ENCODE peak calls at places on chromosome 3, in seven cellular contexts. H is cardiac muscle cell; J is tibial nerve; B is PC-9; W is Panc1; R is kidney epithelial cell; P is activated CD8-positive, alpha-beta T cell treated with anti-CD3 and anti-CD28 coated beads for 36 hours. X is an unnamed sample.

GRCh38 chr3:114649331-114649730 is 355.5 kb downstream of the TIGIT start:
- DNase-seq in R (peak), J (no peak), W (no peak), H (no peak), P (no peak), B (peak), X (peak)

GRCh38 chr3:3800685-3801509 is 1.7 kb downstream of the LRRN1 start:
- DNase-seq in J (no peak), H (no peak), W (no peak), P (no peak), B (no peak), R (no peak), X (peak)

GRCh38 chr3:86921981-86922680 is 68.8 kb downstream of the VGLL3 start:
- DNase-seq in P (no peak), H (peak), B (no peak), W (no peak), J (no peak), R (no peak), X (no peak)

GRCh38 chr3:25405335-25405734 is 22.7 kb upstream of the RARB start:
- DNase-seq in J (no peak), B (no peak), W (no peak), P (no peak), R (no peak), H (no peak), X (no peak)

GRCh38 chr3:45906681-45907220 is 20.4 kb downstream of the CCR9 start:
- DNase-seq in B (no peak), H (peak), P (no peak), J (peak), W (no peak), R (no peak), X (no peak)

GRCh38 chr3:9769426-9770275 is at the start of gene CAMK1:
- DNase-seq in R (no peak), J (peak), W (no peak), B (no peak), P (peak), H (peak), X (peak)

GRCh38 chr3:39848365-39848764 is 39.0 kb downstream of the MYRIP start:
- DNase-seq in R (no peak), P (no peak), W (no peak), H (no peak), B (no peak), J (no peak), X (no peak)

GRCh38 chr3:40803311-40803710 is 278.6 kb downstream of the ZNF621 start:
- DNase-seq in J (no peak), R (no peak), W (no peak), H (no peak), P (no peak), B (no peak), X (no peak)

GRCh38 chr3:194686816-194687637 is 1.3 kb downstream of the FAM43A start:
- DNase-seq in B (no peak), P (peak), W (no peak), H (peak), R (no peak), J (peak), X (no peak)

GRCh38 chr3:134871818-134872217 is 76.8 kb downstream of the EPHB1 start:
- DNase-seq in B (no peak), P (no peak), H (no peak), R (no peak), J (no peak), W (no peak), X (no peak)

GRCh38 chr3:42067324-42067723 is 23.8 kb upstream of the TRAK1 start:
- DNase-seq in P (no peak), R (no peak), W (no peak), J (no peak), B (no peak), H (peak), X (peak)

GRCh38 chr3:108461641-108462040 is 48.8 kb downstream of the MYH15 start:
- DNase-seq in H (peak), J (no peak), W (no peak), P (no peak), B (no peak), R (no peak), X (no peak)

GRCh38 chr3:37768107-37768809 is 93.4 kb upstream of the CTDSPL start:
- DNase-seq in W (no peak), P (no peak), R (peak), J (no peak), B (no peak), H (peak), X (no peak)

GRCh38 chr3:23991236-23992050 is 46.4 kb downstream of the NR1D2 start:
- DNase-seq in W (no peak), R (no peak), J (no peak), B (no peak), P (no peak), H (peak), X (no peak)
- TF ChIP-seq CTCF in W (no peak), R (no peak), J (no peak), B (no peak), P (no peak), H (no peak), X (no peak)

GRCh38 chr3:98018301-98018700 is 16.8 kb downstream of the GABRR3 start:
- DNase-seq in R (no peak), H (no peak), W (no peak), B (no peak), J (no peak), P (no peak), X (no peak)

GRCh38 chr3:98010194-98010882 is 24.8 kb downstream of the GABRR3 start:
- DNase-seq in J (no peak), R (no peak), H (no peak), W (no peak), B (no peak), P (no peak), X (no peak)

GRCh38 chr3:98012974-98013373 is 22.1 kb downstream of the GABRR3 start:
- DNase-seq in P (no peak), R (no peak), H (peak), J (no peak), W (no peak), B (no peak), X (no peak)

GRCh38 chr3:98008751-98009373 is 26.3 kb downstream of the GABRR3 start:
- DNase-seq in R (no peak), W (no peak), B (no peak), P (no peak), H (no peak), J (no peak), X (no peak)

DNA sequence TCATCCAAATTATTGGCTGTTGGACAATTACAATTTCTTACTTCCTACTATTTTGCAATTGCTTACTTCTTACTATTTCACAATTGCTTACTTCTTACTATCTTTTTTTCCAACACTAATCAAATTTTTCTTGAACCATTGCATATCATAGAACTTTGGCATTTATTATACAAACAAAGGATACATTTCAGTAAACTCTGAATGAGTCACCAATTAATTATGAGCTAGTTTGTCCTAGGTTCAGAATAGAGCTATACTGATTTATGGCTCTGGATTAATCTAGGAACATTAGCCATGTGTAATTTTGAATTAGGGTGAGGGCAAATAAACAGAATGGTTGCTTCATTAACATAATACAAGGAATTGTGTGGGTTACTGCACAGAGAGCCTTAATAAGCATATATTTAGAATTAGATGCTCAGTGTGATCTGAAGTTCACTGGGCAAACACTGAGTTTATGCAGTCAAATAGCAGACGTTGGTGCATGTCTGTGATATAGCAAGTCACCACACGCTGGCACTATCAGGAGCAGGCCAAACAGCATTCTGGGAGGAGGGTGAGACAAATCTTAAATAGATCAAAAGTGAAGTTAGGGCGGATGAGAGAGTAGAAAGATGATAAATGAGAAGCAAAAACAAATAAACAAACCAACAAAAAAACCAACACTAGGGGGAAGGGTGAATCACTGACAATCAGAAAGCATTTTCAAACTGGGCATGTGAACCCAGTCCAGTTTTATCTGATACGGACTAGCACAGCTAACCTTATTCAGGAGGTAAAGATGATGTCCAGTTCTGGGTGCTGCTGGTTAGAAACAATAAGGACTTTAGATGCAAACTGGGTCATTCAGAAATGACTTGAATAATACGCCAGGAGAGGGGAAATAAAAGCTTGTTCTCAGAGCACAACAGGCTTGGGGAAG is 21.4 kb downstream of the GABRR3 start:
- DNase-seq in P (no peak), J (no peak), B (peak), R (no peak), W (no peak), H (peak), X (no peak)
- TF ChIP-seq CTCF in P (no peak), J (no peak), B (no peak), R (no peak), W (peak), H (no peak), X (no peak)

GRCh38 chr3:158769519-158770253 is 32.2 kb upstream of the MFSD1 start:
- DNase-seq in W (no peak), R (no peak), H (peak), P (no peak), J (no peak), B (no peak), X (no peak)
- TF ChIP-seq CTCF in W (no peak), R (no peak), H (no peak), P (no peak), J (no peak), B (no peak), X (no peak)

GRCh38 chr3:57436195-57436761 is 107.9 kb downstream of the DNAH12 start:
- DNase-seq in P (no peak), W (no peak), R (no peak), H (no peak), J (no peak), B (no peak), X (no peak)

DNA sequence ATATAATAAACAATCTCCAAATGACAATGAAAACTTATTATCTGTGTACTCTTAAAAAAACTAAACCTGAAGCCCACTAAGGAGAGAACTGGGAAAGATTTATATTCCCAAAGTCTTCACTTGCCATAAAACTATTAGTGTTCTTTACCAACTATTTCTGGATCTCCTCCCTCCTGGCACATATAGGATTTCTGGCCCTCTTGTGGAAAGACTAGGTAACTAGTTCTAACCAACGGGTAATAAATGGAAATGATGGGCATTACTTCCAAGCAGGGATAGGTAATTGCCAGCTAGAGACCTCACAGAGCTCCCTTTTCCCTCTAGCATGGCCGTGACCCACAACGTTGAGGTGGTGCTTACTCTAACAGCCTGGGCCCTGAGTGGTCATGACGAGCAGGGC is 110.1 kb downstream of the DNAH12 start:
- DNase-seq in J (no peak), P (no peak), R (peak), W (no peak), B (peak), H (peak), X (no peak)
- TF ChIP-seq CTCF in J (no peak), P (peak), R (peak), W (peak), B (peak), H (peak), X (no peak)

DNA sequence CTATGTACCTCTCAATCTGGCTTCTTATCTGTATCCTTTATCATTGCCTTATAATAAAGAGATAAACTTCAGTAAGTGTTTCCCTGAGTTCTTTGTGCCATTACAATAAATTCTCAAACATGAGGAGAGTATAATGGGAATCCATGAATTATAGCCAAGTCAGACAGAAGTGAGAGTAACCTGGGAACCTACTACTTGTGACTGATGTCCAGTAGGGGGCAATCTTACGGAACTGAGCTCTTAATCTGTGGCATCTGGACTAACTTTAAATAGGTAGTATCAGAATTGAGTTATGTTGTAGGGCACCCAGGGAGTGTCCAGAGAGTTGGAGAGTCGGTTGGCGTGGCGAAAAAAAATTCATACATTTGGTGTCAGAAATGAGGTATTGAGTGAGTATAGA is 542.6 kb downstream of the ZBBX start:
- DNase-seq in P (no peak), B (no peak), R (no peak), J (no peak), H (no peak), W (no peak), X (peak)
- TF ChIP-seq CTCF in P (peak), B (peak), R (peak), J (no peak), H (no peak), W (peak), X (no peak)

GRCh38 chr3:128153156-128154011 is at the start of gene EEFSEC:
- DNase-seq in H (peak), R (peak), J (peak), W (no peak), B (peak), P (peak), X (peak)
- TF ChIP-seq CTCF in H (no peak), R (no peak), J (no peak), W (no peak), B (no peak), P (no peak), X (no peak)